ENCODE peak calls at places on chromosomes 1 and 21, in seven cellular contexts. H, C, B, U, W, K and Y are unnamed samples.

GRCh38 chr1:154619181-154619948 is 11.4 kb upstream of the ADAR start:
- DNase-seq in H (no peak), C (no peak), B (no peak), U (peak), W (no peak), K (no peak), Y (no peak)

GRCh38 chr1:218380125-218380977 is 35.2 kb downstream of the TGFB2 start:
- DNase-seq in H (no peak), C (no peak), B (no peak), U (peak), W (no peak), K (no peak), Y (peak)

GRCh38 chr1:186892936-186893335 is 64.2 kb downstream of the PLA2G4A start:
- DNase-seq in H (no peak), C (no peak), B (no peak), U (no peak), W (no peak), K (no peak), Y (no peak)

GRCh38 chr1:36560621-36561364 is 78.1 kb upstream of the CSF3R start:
- DNase-seq in H (no peak), C (no peak), B (no peak), U (no peak), W (no peak), K (no peak), Y (no peak)

GRCh38 chr1:171841050-171841910 is at the start of gene DNM3:
- DNase-seq in H (peak), C (peak), B (peak), U (peak), W (peak), K (peak), Y (no peak)

GRCh38 chr21:15522148-15522547 is 207.6 kb upstream of the USP25 start:
- DNase-seq in H (no peak), C (no peak), B (no peak), U (no peak), W (no peak), K (no peak), Y (no peak)

GRCh38 chr1:175015243-175015642 is 8.0 kb downstream of the MRPS14 start:
- DNase-seq in H (no peak), C (no peak), B (no peak), U (peak), W (no peak), K (no peak), Y (no peak)

GRCh38 chr1:2593251-2593878 is 6.8 kb downstream of the PRXL2B start:
- DNase-seq in H (peak), C (no peak), B (no peak), U (no peak), W (no peak), K (no peak), Y (no peak)

GRCh38 chr21:32529679-32530078 is 55.6 kb downstream of the TCP10L start:
- DNase-seq in H (no peak), C (no peak), B (no peak), U (no peak), W (no peak), K (no peak), Y (no peak)

GRCh38 chr1:113990541-113990940 is 11.3 kb downstream of the OLFML3 start:
- DNase-seq in H (no peak), C (no peak), B (no peak), U (no peak), W (no peak), K (no peak), Y (no peak)

GRCh38 chr1:194341587-194341986 is 1155.2 kb upstream of the B3GALT2 start:
- DNase-seq in H (no peak), C (no peak), B (no peak), U (no peak), W (no peak), K (no peak), Y (no peak)

GRCh38 chr1:19651141-19651737 is 7.1 kb downstream of the NBL1 start:
- DNase-seq in H (peak), C (peak), B (peak), U (peak), W (peak), K (no peak), Y (no peak)

GRCh38 chr1:116379674-116380498 is 6.8 kb downstream of the ATP1A1 start:
- DNase-seq in H (no peak), C (no peak), B (no peak), U (no peak), W (no peak), K (no peak), Y (no peak)

GRCh38 chr1:15680131-15680530 is 4.0 kb upstream of the PLEKHM2 start:
- DNase-seq in H (no peak), C (no peak), B (no peak), U (peak), W (no peak), K (no peak), Y (peak)

GRCh38 chr1:86380257-86380861 is 15.8 kb downstream of the ODF2L start:
- DNase-seq in H (no peak), C (no peak), B (no peak), U (peak), W (peak), K (peak), Y (peak)

GRCh38 chr1:220213381-220213983 is 58.8 kb downstream of the RAB3GAP2 start:
- DNase-seq in H (no peak), C (no peak), B (no peak), U (no peak), W (no peak), K (no peak), Y (no peak)

GRCh38 chr1:181010789-181011188 is 11.9 kb downstream of the STX6 start:
- DNase-seq in H (no peak), C (no peak), B (no peak), U (peak), W (no peak), K (no peak), Y (no peak)

GRCh38 chr1:53738205-53739108 is 507 bp downstream of the GLIS1 start:
- DNase-seq in H (no peak), C (no peak), B (peak), U (peak), W (no peak), K (no peak), Y (no peak)

GRCh38 chr1:28157901-28158300 is 18.6 kb downstream of the PTAFR start:
- DNase-seq in H (no peak), C (no peak), B (no peak), U (no peak), W (no peak), K (no peak), Y (no peak)

GRCh38 chr1:54273837-54274192 is 73.8 kb downstream of the MRPL37 start:
- DNase-seq in H (no peak), C (no peak), B (peak), U (no peak), W (no peak), K (no peak), Y (no peak)

GRCh38 chr1:116954450-116954849 is 44.7 kb downstream of the PTGFRN start:
- DNase-seq in H (no peak), C (no peak), B (no peak), U (no peak), W (no peak), K (no peak), Y (no peak)

GRCh38 chr1:205543351-205544305 is 39.2 kb downstream of the CDK18 start:
- DNase-seq in H (no peak), C (no peak), B (peak), U (peak), W (peak), K (no peak), Y (peak)

GRCh38 chr1:91684599-91685196 is 184.0 kb downstream of the CDC7 start:
- DNase-seq in H (no peak), C (no peak), B (no peak), U (no peak), W (no peak), K (no peak), Y (no peak)

GRCh38 chr1:79551321-79551720 is 544.8 kb upstream of the ADGRL4 start:
- DNase-seq in H (no peak), C (no peak), B (no peak), U (peak), W (no peak), K (no peak), Y (no peak)

GRCh38 chr1:34794790-34795180 is 2.0 kb downstream of the GJA4 start:
- DNase-seq in H (no peak), C (no peak), B (no peak), U (no peak), W (no peak), K (no peak), Y (no peak)

GRCh38 chr1:216034506-216034905 is 388.7 kb downstream of the USH2A start:
- DNase-seq in H (no peak), C (no peak), B (no peak), U (no peak), W (peak), K (no peak), Y (no peak)

GRCh38 chr1:220702733-220703704 is 12.9 kb downstream of the C1orf115 start:
- DNase-seq in H (no peak), C (no peak), B (no peak), U (no peak), W (peak), K (peak), Y (no peak)

GRCh38 chr1:221279146-221279545 is 399.9 kb downstream of the HLX start:
- DNase-seq in H (no peak), C (no peak), B (no peak), U (no peak), W (no peak), K (no peak), Y (no peak)

GRCh38 chr1:161427733-161428516 is 60.2 kb upstream of the CFAP126 start:
- DNase-seq in H (peak), C (no peak), B (no peak), U (peak), W (peak), K (no peak), Y (peak)

GRCh38 chr1:161913482-161914140 is 110.1 kb downstream of the OLFML2B start:
- DNase-seq in H (no peak), C (no peak), B (no peak), U (no peak), W (no peak), K (no peak), Y (no peak)

GRCh38 chr1:110150330-110151174 is at the start of gene SLC6A17:
- DNase-seq in H (no peak), C (no peak), B (no peak), U (peak), W (no peak), K (no peak), Y (no peak)

GRCh38 chr1:3745590-3746381 is 6.5 kb upstream of the CCDC27 start:
- DNase-seq in H (no peak), C (no peak), B (no peak), U (no peak), W (no peak), K (no peak), Y (no peak)

GRCh38 chr1:1591452-1591851 is 8.5 kb downstream of the FNDC10 start:
- DNase-seq in H (no peak), C (no peak), B (no peak), U (no peak), W (no peak), K (no peak), Y (no peak)

GRCh38 chr1:59738152-59738551 is 76.6 kb upstream of the HOOK1 start:
- DNase-seq in H (no peak), C (no peak), B (no peak), U (no peak), W (no peak), K (peak), Y (no peak)